ENCODE peak calls at places on chromosomes 2 and 18, in six cellular contexts. F is endothelial cell of umbilical vein, L is esophagus squamous epithelium, D is sigmoid colon, H is PC-9, M is A549. E is an unnamed sample.

GRCh38 chr2:174125151-174125550 is 123.2 kb downstream of the OLA1 start:
- DNase-seq in L (no peak), H (no peak), M (no peak), D (no peak), F (no peak), E (no peak)

GRCh38 chr18:62450546-62451395 is 72.1 kb upstream of the ZCCHC2 start:
- DNase-seq in L (no peak), M (peak; percentile 74), F (peak; percentile 99), D (peak; percentile 72), H (peak; percentile 95), E (peak; percentile 89)

GRCh38 chr2:58427572-58428285 is 186.6 kb upstream of the FANCL start:
- DNase-seq in H (no peak), F (peak; percentile 34), D (no peak), L (no peak), M (no peak), E (peak; percentile 77)

GRCh38 chr2:1730047-1730937 is 14.0 kb downstream of the PXDN start:
- DNase-seq in L (no peak), F (peak; percentile 54), H (peak; percentile 89), D (peak; percentile 84), M (no peak), E (no peak)

GRCh38 chr2:226118471-226119429 is 680.9 kb downstream of the IRS1 start:
- DNase-seq in H (peak; percentile 92), D (peak; percentile 69), M (peak; percentile 22), L (no peak), F (no peak), E (no peak)

GRCh38 chr18:69789794-69790193 is 157.9 kb downstream of the CD226 start:
- DNase-seq in F (no peak), L (no peak), H (no peak), D (no peak), M (no peak), E (no peak)

GRCh38 chr2:128988974-128989373 is 670.3 kb upstream of the HS6ST1 start:
- DNase-seq in M (no peak), D (no peak), F (no peak), H (no peak), L (no peak), E (no peak)

GRCh38 chr2:42830922-42831574 is 38.7 kb upstream of the HAAO start:
- DNase-seq in D (no peak), H (no peak), F (no peak), M (no peak), L (no peak), E (no peak)

GRCh38 chr2:12479042-12479601 is 237.6 kb upstream of the TRIB2 start:
- DNase-seq in L (no peak), M (no peak), D (no peak), H (no peak), F (peak; percentile 69), E (no peak)

GRCh38 chr2:9336209-9336533 is 87.2 kb downstream of the ITGB1BP1 start:
- DNase-seq in L (no peak), M (no peak), F (peak; percentile 17), D (no peak), H (no peak), E (no peak)

GRCh38 chr18:21439453-21439852 is 161.1 kb downstream of the ESCO1 start:
- DNase-seq in L (no peak), D (no peak), F (no peak), H (peak; percentile 94), M (no peak), E (peak; percentile 52)

GRCh38 chr2:40243581-40243980 is 208.3 kb downstream of the SLC8A1 start:
- DNase-seq in D (no peak), F (no peak), M (no peak), L (no peak), H (no peak), E (no peak)

GRCh38 chr2:98381494-98381893 is 35.2 kb downstream of the CNGA3 start:
- DNase-seq in D (no peak), L (no peak), M (no peak), H (no peak), F (no peak), E (no peak)

GRCh38 chr2:149598014-149598395 is 10.4 kb upstream of the MMADHC start:
- DNase-seq in D (no peak), M (no peak), F (no peak), H (no peak), L (no peak), E (no peak)

GRCh38 chr2:6031165-6031867 is 339.1 kb downstream of the SOX11 start:
- DNase-seq in D (no peak), H (no peak), L (no peak), F (no peak), M (no peak), E (no peak)

GRCh38 chr2:150495993-150496627 is 8.6 kb upstream of the RND3 start:
- DNase-seq in H (no peak), L (no peak), D (no peak), M (no peak), F (peak; percentile 47), E (no peak)

GRCh38 chr2:209974566-209974965 is 27.9 kb upstream of the RPE start:
- DNase-seq in H (no peak), M (no peak), D (no peak), F (no peak), L (no peak), E (no peak)

GRCh38 chr2:112782234-112782799 is 2.0 kb downstream of the IL1A start:
- DNase-seq in L (no peak), H (no peak), M (no peak), D (no peak), F (no peak), E (no peak)

GRCh38 chr2:226478121-226478809 is 321.4 kb downstream of the IRS1 start:
- DNase-seq in L (no peak), H (peak; percentile 48), D (peak; percentile 78), F (peak; percentile 72), M (peak; percentile 51), E (peak; percentile 88)

GRCh38 chr2:224271854-224272620 is 129.9 kb downstream of the FAM124B start:
- DNase-seq in L (no peak), F (no peak), H (no peak), D (no peak), M (no peak), E (no peak)

GRCh38 chr2:85755122-85756027 is 1.6 kb downstream of the ATOH8 start:
- DNase-seq in F (no peak), D (no peak), L (no peak), H (no peak), M (no peak), E (no peak)

GRCh38 chr2:85754313-85755095 is 713 bp downstream of the ATOH8 start:
- DNase-seq in H (no peak), M (no peak), L (no peak), D (no peak), F (no peak), E (no peak)

GRCh38 chr2:85753035-85753524 is 711 bp upstream of the ATOH8 start:
- DNase-seq in H (no peak), M (no peak), F (no peak), L (no peak), D (no peak), E (no peak)

GRCh38 chr2:85751627-85752026 is 2.2 kb upstream of the ATOH8 start:
- DNase-seq in H (no peak), M (no peak), L (no peak), F (no peak), D (no peak), E (no peak)

DNA sequence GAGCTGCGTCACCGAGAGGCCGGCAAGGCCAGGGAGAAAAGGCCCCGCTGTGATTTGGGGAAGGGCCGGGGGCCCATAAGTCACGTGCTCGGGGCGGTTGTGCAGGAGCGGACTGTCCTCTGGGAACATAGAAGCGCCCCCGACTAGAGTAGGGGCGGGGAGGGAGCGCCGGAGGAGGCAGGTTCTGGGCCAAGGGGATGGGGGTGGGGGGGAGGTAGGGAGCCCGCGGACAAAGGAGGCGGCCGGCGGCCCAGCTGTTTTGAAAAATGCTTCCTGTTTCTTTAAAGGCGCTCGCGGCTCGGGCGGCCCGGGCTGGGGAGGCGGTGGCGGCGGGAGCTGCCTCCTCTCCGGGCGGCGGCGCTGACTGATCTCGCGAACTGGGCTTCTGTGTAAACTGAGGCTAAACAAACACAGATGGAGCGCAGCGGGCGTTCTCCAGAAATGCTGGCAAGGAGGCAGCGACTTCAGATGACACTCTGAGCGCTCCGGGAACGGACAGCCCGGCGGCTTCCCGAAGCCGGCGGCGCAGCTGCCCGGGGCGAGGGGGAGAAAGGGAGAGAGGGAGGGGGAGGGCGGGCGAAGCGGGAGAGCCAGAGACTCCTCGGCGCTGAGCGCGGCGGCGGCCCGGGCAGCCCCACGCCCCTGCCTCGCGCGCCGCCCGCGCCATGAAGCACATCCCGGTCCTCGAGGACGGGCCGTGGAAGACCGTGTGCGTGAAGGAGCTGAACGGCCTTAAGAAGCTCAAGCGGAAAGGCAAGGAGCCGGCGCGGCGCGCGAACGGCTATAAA is at the start of gene ATOH8:
- DNase-seq in D (peak; percentile 88), L (no peak), H (no peak), F (peak; percentile 61), M (no peak), E (no peak)
- H3K4me1 ChIP-seq in D (no peaks in the 10 kb centered on the region), L (peaks cover 19% of the 10 kb centered on the region), H (no peaks in the 10 kb centered on the region), F (peaks cover 11% of the 10 kb centered on the region), M (peaks cover 55% of the 10 kb centered on the region), E (no peaks in the 10 kb centered on the region)

GRCh38 chr2:227817940-227818568 is 4.4 kb downstream of the CCL20 start:
- DNase-seq in D (peak; percentile 93), H (peak; percentile 100), M (peak; percentile 92), F (peak; percentile 98), L (peak; percentile 64), E (peak; percentile 99)
- H3K27ac ChIP-seq in D (peak overlapping the region; percentile 65), H (peak overlapping the region; percentile 98), M (peak overlapping the region; percentile 98), F (peak overlapping the region; percentile 98), L (peak overlapping the region; percentile 80), E (peak overlapping the region; percentile 66)

DNA sequence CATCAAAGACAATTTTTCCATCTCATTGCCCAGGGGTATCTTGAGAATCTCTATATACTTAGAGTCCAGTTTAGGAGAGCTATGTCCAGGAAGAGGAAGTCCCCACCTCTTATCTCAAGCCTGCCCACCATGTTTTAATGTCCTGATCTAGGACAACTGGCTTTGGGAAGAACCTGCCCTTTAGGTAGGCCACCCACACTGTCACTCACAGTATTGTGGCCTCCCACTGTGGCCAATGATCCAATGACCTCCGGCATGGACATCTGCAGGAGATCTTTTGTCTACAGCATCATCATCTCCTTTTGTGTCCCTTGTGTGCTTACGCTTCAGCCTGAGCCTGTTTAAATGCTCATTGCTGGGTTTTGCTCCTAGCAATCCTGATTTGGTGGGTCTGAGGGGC is 77.4 kb downstream of the SLC4A3 start:
- DNase-seq in L (no peak), D (no peak), F (no peak), H (no peak), M (no peak), E (no peak)
- H3K4me1 ChIP-seq in L (peaks cover 7% of the 10 kb centered on the region), D (no peaks in the 10 kb centered on the region), F (no peaks in the 10 kb centered on the region), H (peaks cover 19% of the 10 kb centered on the region), M (no peaks in the 10 kb centered on the region), E (peaks cover 3% of the 10 kb centered on the region)

GRCh38 chr2:46097714-46098480 is 199.3 kb upstream of the EPAS1 start:
- DNase-seq in M (peak; percentile 76), L (no peak), D (peak; percentile 90), F (peak; percentile 96), H (peak; percentile 95), E (peak; percentile 33)
- H3K27ac ChIP-seq in M (peak overlapping the region; percentile 82), L (peak overlapping the region; percentile 86), D (peak overlapping the region; percentile 78), F (peak overlapping the region; percentile 95), H (peak overlapping the region; percentile 93), E (no peak overlapping the region)

DNA sequence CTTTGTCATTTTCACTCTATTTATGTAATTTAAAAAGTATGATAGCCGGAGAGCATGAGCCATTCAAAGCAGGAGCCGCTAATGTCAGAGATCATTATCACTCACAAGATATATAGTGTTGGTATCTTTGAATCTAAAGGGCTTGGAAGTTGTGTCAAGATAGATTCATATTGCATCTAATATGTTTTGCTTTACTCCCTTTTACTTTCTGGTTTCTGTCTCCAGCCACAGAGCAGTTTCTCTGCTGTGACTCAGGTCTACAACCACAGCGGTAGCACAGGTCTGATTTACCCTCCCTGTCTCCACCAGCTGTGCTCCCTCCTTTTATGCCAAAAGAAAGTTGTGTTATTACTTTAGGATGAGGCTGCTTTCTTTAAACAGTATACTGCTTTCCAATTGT is 424.0 kb downstream of the ARHGAP15 start:
- DNase-seq in D (no peak), L (no peak), F (no peak), H (no peak), M (no peak), E (no peak)
- H3K4me1 ChIP-seq in D (no peaks in the 10 kb centered on the region), L (no peaks in the 10 kb centered on the region), F (no peaks in the 10 kb centered on the region), H (no peaks in the 10 kb centered on the region), M (no peaks in the 10 kb centered on the region), E (no peaks in the 10 kb centered on the region)